ENCODE peak calls at places on chromosome 17, in seven cellular contexts. D is MM.1S; K is neural progenitor cell; O is mucosa of descending colon; J is lung; Q is naive thymus-derived CD4-positive, alpha-beta T cell; H is CD8-positive, alpha-beta T cell. M is an unnamed sample.
A peak's percentile ranks its signal among the peaks of the same experiment; 100 is the strongest.

GRCh38 chr17:14525551-14526455 is 224.9 kb downstream of the HS3ST3B1 start:
- DNase-seq in D (no peak), O (no peak), K (no peak), J (no peak), H (no peak), Q (no peak), M (no peak)

GRCh38 chr17:66829386-66829864 is 5.5 kb upstream of the CACNG5 start:
- DNase-seq in K (peak; percentile 87), O (peak; percentile 46), D (no peak), H (no peak), Q (no peak), J (peak; percentile 46), M (peak; percentile 59)

GRCh38 chr17:17842111-17842876 is 5.5 kb upstream of the SREBF1 start:
- DNase-seq in H (no peak), D (no peak), K (no peak), O (no peak), Q (no peak), J (no peak), M (no peak)

GRCh38 chr17:77735341-77736206 is 222.9 kb upstream of the TNRC6C start:
- DNase-seq in J (peak; percentile 76), O (no peak), Q (no peak), H (no peak), D (no peak), K (peak; percentile 44), M (peak; percentile 15)

GRCh38 chr17:73194514-73195222 is 1.8 kb downstream of the COG1 start:
- DNase-seq in H (no peak), J (no peak), K (no peak), O (no peak), Q (no peak), D (no peak), M (no peak)

GRCh38 chr17:28599311-28600184 is 723 bp upstream of the SPAG5 start:
- DNase-seq in H (peak; percentile 63), K (no peak), J (peak; percentile 55), O (peak; percentile 73), Q (peak; percentile 75), D (peak; percentile 87), M (peak; percentile 70)

GRCh38 chr17:55294042-55294751 is 29.4 kb downstream of the HLF start:
- DNase-seq in D (no peak), H (no peak), J (no peak), K (no peak), Q (no peak), O (no peak), M (no peak)

GRCh38 chr17:66711936-66712335 is 123.0 kb upstream of the CACNG5 start:
- DNase-seq in H (no peak), Q (no peak), D (no peak), J (peak; percentile 61), O (peak; percentile 82), K (no peak), M (no peak)

GRCh38 chr17:63075969-63076368 is 109.9 kb downstream of the TANC2 start:
- DNase-seq in D (peak; percentile 27), H (no peak), O (no peak), J (no peak), Q (no peak), K (no peak), M (no peak)

GRCh38 chr17:30084773-30085172 is 31.8 kb upstream of the NSRP1 start:
- DNase-seq in D (no peak), J (no peak), O (no peak), H (no peak), K (no peak), Q (no peak), M (no peak)

GRCh38 chr17:75517277-75517865 is 1.0 kb downstream of the TSEN54 start:
- DNase-seq in D (peak; percentile 36), K (peak; percentile 33), J (no peak), O (peak; percentile 70), H (peak; percentile 31), Q (no peak), M (no peak)

GRCh38 chr17:66951605-66951953 is 12.9 kb upstream of the CACNG4 start:
- DNase-seq in D (no peak), H (no peak), K (no peak), J (no peak), Q (no peak), O (no peak), M (no peak)

GRCh38 chr17:728911-729310 is 3.5 kb upstream of the TLCD3A start:
- DNase-seq in H (no peak), O (no peak), Q (no peak), J (no peak), K (no peak), D (no peak), M (no peak)

GRCh38 chr17:41325611-41326010 is 10.1 kb upstream of the KRTAP17-1 start:
- DNase-seq in D (no peak), K (no peak), H (no peak), J (no peak), Q (no peak), O (no peak), M (no peak)

GRCh38 chr17:63910096-63910495 is 962 bp downstream of the CSHL1 start:
- DNase-seq in H (no peak), J (no peak), Q (no peak), K (no peak), D (no peak), O (no peak), M (no peak)

GRCh38 chr17:75695141-75695829 is 26.0 kb upstream of the ITGB4 start:
- DNase-seq in H (no peak), D (no peak), O (no peak), Q (no peak), J (no peak), K (no peak), M (no peak)

GRCh38 chr17:66925811-66926500 is 38.6 kb upstream of the CACNG4 start:
- DNase-seq in K (peak; percentile 56), J (no peak), Q (no peak), D (no peak), H (no peak), O (no peak), M (no peak)

GRCh38 chr17:19321481-19322128 is 40.9 kb downstream of the B9D1 start:
- DNase-seq in H (no peak), O (no peak), D (no peak), J (no peak), Q (no peak), K (peak; percentile 44), M (no peak)

GRCh38 chr17:27951872-27952271 is 58.7 kb upstream of the LYRM9 start:
- DNase-seq in D (no peak), K (no peak), J (no peak), O (no peak), H (no peak), Q (no peak), M (no peak)

GRCh38 chr17:4440021-4440420 is 6.3 kb downstream of the SPNS3 start:
- DNase-seq in Q (no peak), K (no peak), H (no peak), O (no peak), D (no peak), J (no peak), M (no peak)

GRCh38 chr17:14038206-14038605 is 31.1 kb upstream of the COX10 start:
- DNase-seq in Q (no peak), O (no peak), K (no peak), H (no peak), D (no peak), J (no peak), M (no peak)

GRCh38 chr17:69581061-69581955 is 166.8 kb downstream of the MAP2K6 start:
- DNase-seq in Q (no peak), O (no peak), J (no peak), H (peak; percentile 10), D (peak; percentile 83), K (no peak), M (no peak)

DNA sequence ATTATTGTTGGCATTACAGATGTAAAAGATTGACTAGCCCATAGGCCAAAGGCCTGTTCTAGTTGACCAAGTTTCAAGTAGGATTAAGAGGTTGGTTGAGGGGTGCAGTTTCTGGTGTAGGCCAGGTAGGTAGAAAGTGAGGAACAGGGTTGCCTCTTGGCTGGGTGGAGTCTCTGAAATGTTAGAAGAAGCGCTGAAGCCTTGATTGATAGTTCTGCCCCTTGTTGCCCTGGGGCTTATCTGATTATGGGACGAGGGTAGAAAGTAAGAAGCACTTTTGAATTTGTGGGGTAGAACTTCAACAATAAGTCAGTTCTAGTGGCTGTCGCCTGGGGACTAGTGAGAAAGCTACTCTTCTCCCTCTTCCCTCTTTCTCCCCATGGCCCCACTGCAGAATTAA is 6.2 kb downstream of the BCL6B start:
- DNase-seq in O (no peak), J (no peak), K (no peak), Q (no peak), H (no peak), D (no peak), M (no peak)
- H3K4me1 ChIP-seq in O (no peaks in the 10 kb centered on the region), J (peaks cover 6% of the 10 kb centered on the region), K (no peaks in the 10 kb centered on the region), Q (peaks cover 28% of the 10 kb centered on the region), H (peaks cover 45% of the 10 kb centered on the region), D (peaks cover 12% of the 10 kb centered on the region), M (no peaks in the 10 kb centered on the region)

GRCh38 chr17:81961087-81961514 is at the start of gene NOTUM:
- DNase-seq in K (peak; percentile 88), J (no peak), H (no peak), D (no peak), Q (no peak), O (peak; percentile 43), M (peak; percentile 41)
- H3K4me3 ChIP-seq in K (peak within 1 kb of the TSS; percentile 39), J (peak within 1 kb of the TSS; percentile 9), H (peak within 1 kb of the TSS; percentile 35), D (no peak within 1 kb of the TSS), Q (no peak within 1 kb of the TSS), O (no peak within 1 kb of the TSS), M (peak within 1 kb of the TSS; percentile 37)

DNA sequence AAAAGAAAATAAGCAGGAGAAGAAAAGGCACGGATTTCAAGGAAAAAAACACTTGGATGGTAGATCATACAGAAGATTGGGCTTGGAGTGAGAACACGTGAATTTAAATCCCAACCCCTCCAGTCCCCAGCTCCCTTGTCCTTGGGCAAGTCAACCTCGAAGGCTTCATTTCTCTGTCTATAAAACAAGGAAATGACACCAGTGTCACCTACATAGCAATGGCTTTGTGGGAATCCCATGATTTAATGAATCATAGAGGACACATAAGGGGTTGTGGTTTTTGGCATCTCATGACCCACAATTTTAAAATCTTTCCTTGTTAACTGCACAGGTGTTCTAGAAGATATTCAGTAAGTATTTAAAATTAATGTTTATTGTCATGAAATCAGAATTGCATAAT is 8.2 kb upstream of the CCL2 start:
- DNase-seq in Q (no peak), K (no peak), D (no peak), H (no peak), O (no peak), J (no peak), M (no peak)
- H3K4me1 ChIP-seq in Q (no peaks in the 10 kb centered on the region), K (no peaks in the 10 kb centered on the region), D (peaks cover 6% of the 10 kb centered on the region), H (no peaks in the 10 kb centered on the region), O (no peaks in the 10 kb centered on the region), J (peaks cover 41% of the 10 kb centered on the region), M (no peaks in the 10 kb centered on the region)

DNA sequence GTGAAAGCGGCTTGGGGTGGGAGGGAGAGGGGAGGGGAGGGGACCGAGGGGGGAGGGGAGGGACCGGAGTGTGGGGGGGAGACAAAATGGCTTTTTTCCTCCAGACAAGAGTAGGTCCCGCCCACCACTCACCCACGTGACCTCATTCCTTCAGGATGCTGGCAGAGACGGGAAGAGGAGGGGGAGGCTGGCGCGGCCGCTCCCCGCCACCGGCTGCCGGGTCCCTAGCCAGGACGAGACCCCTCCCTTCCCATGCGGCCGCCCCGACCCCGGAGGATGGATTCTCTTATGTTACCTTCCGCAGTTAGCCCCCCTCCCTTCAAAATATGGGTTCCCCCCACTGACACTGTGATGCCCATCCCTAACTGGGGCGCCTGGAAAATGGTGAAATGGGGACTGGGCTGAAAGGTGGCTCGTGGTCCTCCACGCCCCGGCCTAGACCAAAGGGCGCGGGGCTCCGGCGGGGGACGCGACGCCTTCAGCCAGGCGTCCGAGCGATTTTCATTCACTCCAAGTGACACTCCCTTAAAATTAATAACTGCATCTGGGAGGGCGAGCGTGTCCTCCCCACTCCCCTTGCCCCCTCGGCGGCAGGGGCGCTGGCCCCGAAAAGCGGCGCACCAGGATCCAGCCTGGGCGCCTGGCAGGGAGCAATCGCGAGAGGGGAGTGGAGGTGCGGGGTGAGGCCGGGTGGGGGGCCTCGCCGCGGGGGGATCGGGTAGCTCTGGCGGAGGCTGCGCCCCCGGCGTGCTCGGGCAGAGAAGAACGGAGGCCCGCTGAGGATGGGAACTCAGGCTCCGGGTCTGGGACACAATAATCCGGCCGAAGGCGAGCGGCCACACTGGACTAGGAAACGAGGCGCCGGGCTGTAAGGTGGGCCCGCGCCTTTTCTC is at the start of gene PCGF2:
- DNase-seq in Q (no peak), K (peak; percentile 97), O (peak; percentile 88), J (peak; percentile 91), H (no peak), D (no peak), M (peak; percentile 99)
- H3K4me3 ChIP-seq in Q (peak within 1 kb of the TSS; percentile 23), K (peak within 1 kb of the TSS; percentile 92), O (peak within 1 kb of the TSS; percentile 43), J (peak within 1 kb of the TSS; percentile 87), H (peak within 1 kb of the TSS; percentile 37), D (peak within 1 kb of the TSS; percentile 93), M (peak within 1 kb of the TSS; percentile 97)

M was measured in HAP-1.